ENCODE peak calls at places on chromosome 4, in eight cellular contexts. G, Z, O, I, N, J, B and M are unnamed samples.

GRCh38 chr4:48109413-48110263 is 24.4 kb downstream of the TXK start:
- DNase-seq in O (peak), Z (peak), J (peak), B (peak), G (peak), N (peak), I (peak), M (no peak)

GRCh38 chr4:73607375-73608026 is 12.7 kb downstream of the RASSF6 start:
- DNase-seq in B (no peak), N (no peak), G (peak), I (no peak), Z (peak), O (no peak), J (no peak), M (no peak)

GRCh38 chr4:114659386-114660008 is 60.9 kb downstream of the UGT8 start:
- DNase-seq in O (peak), I (peak), Z (peak), B (peak), J (peak), G (peak), N (peak), M (peak)

GRCh38 chr4:10965196-10965595 is 280.6 kb upstream of the CLNK start:
- DNase-seq in O (no peak), Z (no peak), J (no peak), I (no peak), B (peak), G (no peak), N (peak), M (no peak)

GRCh38 chr4:113256946-113257345 is 207.5 kb downstream of the ANK2 start:
- DNase-seq in O (peak), B (peak), G (peak), J (no peak), N (no peak), I (no peak), Z (no peak), M (no peak)

GRCh38 chr4:4492161-4492847 is 49.5 kb downstream of the STX18 start:
- DNase-seq in G (peak), B (peak), J (no peak), N (no peak), I (peak), O (peak), Z (no peak), M (peak)

GRCh38 chr4:72712997-72713396 is 144.0 kb upstream of the ADAMTS3 start:
- DNase-seq in I (no peak), O (no peak), J (no peak), Z (no peak), G (no peak), B (no peak), N (no peak), M (no peak)

GRCh38 chr4:54107951-54108740 is 8.2 kb downstream of the GSX2 start:
- DNase-seq in N (no peak), O (no peak), B (no peak), G (no peak), I (no peak), J (no peak), Z (no peak), M (no peak)

GRCh38 chr4:149914521-149915115 is 99.0 kb upstream of the IQCM start:
- DNase-seq in B (peak), I (peak), J (peak), N (peak), G (peak), O (peak), Z (peak), M (peak)

GRCh38 chr4:152590179-152591031 is 54.5 kb upstream of the FBXW7 start:
- DNase-seq in J (peak), N (peak), G (peak), B (peak), Z (no peak), I (no peak), O (peak), M (no peak)

GRCh38 chr4:134539729-134540231 is 338.2 kb upstream of the PABPC4L start:
- DNase-seq in G (no peak), Z (no peak), B (no peak), J (no peak), O (no peak), N (no peak), I (no peak), M (no peak)

GRCh38 chr4:152486414-152487389 is 49.2 kb downstream of the FBXW7 start:
- DNase-seq in I (no peak), N (no peak), O (no peak), Z (no peak), B (no peak), G (no peak), J (no peak), M (no peak)

GRCh38 chr4:88244821-88245579 is 39.4 kb downstream of the PPM1K start:
- DNase-seq in O (no peak), B (no peak), J (no peak), I (no peak), Z (peak), N (no peak), G (no peak), M (peak)

GRCh38 chr4:44652002-44652401 is 577 bp upstream of the YIPF7 start:
- DNase-seq in I (no peak), Z (no peak), G (no peak), N (no peak), B (no peak), J (no peak), O (no peak), M (no peak)

DNA sequence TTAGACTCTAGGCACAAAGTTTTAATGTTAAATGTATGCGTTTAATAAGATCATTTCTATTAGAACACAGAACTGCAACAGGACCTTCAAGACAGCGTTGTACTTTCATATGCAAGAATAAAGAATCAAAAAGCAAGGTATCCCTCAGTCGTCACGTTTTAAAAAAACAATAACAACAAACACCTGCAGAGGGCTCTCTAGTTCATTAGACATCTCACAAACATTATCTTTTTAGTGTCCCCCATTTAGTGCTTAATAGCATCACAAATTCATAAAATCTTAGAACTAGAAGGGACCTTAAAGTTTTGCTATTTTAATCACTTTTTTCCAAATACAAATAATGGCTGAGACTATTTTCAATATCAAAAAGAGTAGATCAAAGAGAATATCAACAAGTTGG is 236.6 kb downstream of the DCHS2 start:
- DNase-seq in G (no peak), O (no peak), B (no peak), N (no peak), J (peak), Z (peak), I (no peak), M (no peak)
- TF ChIP-seq CTCF in G (no peak), O (no peak), B (no peak), N (no peak), J (peak), Z (peak), I (no peak), M (no peak)

DNA sequence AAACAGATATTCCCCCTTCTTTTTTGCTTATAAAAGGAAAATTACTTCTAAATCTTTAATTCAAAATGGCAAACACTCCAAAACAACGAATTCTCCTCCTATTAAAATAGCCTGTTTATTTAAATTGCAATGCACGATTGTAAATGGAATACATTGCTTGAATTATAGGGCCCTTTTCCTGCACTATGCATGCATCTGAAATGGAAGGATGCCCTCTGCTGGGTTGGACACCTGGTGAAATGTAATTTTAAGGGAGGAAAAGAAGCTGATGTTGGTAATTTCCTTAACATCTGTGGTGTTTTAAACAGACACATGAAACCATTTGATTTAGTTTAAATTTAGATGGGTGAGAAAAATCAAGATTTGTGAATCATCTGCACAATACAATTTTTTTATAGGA is 72.8 kb downstream of the GRXCR1 start:
- DNase-seq in O (no peak), B (no peak), G (no peak), N (no peak), J (peak), I (no peak), Z (peak), M (peak)
- TF ChIP-seq CTCF in O (no peak), B (no peak), G (no peak), N (peak), J (peak), I (no peak), Z (peak), M (no peak)

GRCh38 chr4:143203577-143203976 is 18.9 kb downstream of the USP38 start:
- DNase-seq in J (no peak), I (no peak), B (no peak), O (no peak), Z (no peak), N (no peak), G (no peak), M (no peak)

GRCh38 chr4:143202824-143203223 is 18.1 kb downstream of the USP38 start:
- DNase-seq in G (no peak), J (peak), Z (no peak), B (no peak), N (no peak), I (no peak), O (peak), M (no peak)

GRCh38 chr4:143207555-143207954 is 22.8 kb downstream of the USP38 start:
- DNase-seq in N (no peak), Z (peak), O (peak), I (no peak), G (peak), J (peak), B (peak), M (no peak)
- TF ChIP-seq CTCF in N (no peak), Z (peak), O (peak), I (peak), G (peak), J (peak), B (peak), M (no peak)

DNA sequence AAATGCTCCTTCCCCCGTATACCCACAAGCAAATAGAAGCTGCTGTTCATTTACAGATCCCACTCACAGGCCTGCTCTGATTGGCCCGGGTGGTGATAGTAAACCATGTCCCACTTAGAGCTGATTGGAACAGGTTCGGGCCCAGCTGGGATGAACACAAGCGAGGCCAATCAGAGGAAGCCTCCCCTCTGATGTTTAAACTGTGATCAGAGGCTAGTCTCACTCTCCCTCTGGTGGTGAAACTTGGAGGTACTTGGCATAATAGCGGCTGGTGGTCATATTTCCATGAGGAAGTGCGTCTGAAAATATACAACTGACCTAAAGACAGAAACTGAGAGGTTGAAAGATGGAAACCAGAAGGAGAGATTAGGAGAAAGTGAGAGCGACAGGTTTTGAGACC is 51.5 kb upstream of the TRPC3 start:
- DNase-seq in Z (peak), I (peak), N (no peak), O (peak), B (no peak), J (peak), G (no peak), M (peak)
- TF ChIP-seq CTCF in Z (peak), I (peak), N (peak), O (peak), B (peak), J (no peak), G (peak), M (peak)

GRCh38 chr4:95183656-95184408 is 364.9 kb downstream of the UNC5C start:
- DNase-seq in O (no peak), I (no peak), J (no peak), G (no peak), B (no peak), Z (no peak), N (no peak), M (no peak)

GRCh38 chr4:95178938-95179337 is 369.8 kb downstream of the UNC5C start:
- DNase-seq in O (no peak), J (no peak), B (no peak), I (no peak), G (no peak), N (no peak), Z (no peak), M (no peak)

GRCh38 chr4:95180531-95181315 is 368.1 kb downstream of the UNC5C start:
- DNase-seq in J (no peak), N (no peak), Z (no peak), B (no peak), O (no peak), G (no peak), I (no peak), M (no peak)

DNA sequence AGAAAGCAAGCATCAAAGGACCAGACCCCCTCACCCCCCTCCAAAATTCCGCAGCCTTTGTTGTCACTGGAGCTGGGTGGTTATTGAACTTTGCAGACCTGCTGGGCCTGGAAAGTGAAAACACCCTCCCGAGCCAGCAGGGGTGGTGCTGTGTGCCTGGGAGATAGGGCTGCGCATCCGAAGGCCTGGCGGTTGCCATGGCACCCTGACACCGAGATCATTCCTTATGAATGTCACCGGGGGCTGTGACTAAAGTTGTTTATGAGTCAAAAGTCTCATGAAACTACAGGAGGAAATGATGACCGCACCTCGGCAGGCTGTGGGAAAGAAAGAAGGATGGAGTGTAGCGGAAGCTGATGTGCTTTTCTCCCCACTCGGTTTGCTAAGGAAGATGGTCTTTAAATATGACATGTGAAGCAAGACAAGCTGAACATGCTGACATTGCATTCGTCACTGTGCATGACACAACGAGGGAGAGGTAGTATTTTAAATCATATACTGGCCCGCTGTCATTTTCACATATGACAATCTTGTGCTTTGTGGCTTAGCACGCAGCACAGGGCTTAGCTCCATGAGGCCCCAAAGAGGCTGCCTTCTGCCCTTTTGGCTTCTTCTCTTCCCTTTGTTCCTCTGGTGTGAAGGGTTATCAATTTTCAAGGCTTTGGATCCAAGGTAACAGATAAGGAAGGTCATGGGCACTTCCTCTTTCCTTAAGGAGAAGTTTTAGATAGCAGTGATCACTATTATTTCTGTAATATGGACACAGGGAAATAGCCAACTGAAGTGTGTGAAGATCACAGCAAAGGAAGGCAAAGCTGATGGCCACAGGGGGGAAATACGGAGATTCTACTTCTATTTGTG is 367.1 kb downstream of the UNC5C start:
- DNase-seq in G (peak), B (peak), J (no peak), I (no peak), N (peak), O (no peak), Z (no peak), M (peak)
- TF ChIP-seq CTCF in G (no peak), B (no peak), J (no peak), I (no peak), N (peak), O (no peak), Z (no peak), M (no peak)

GRCh38 chr4:118683513-118683912 is 1.7 kb upstream of the METTL14 start:
- DNase-seq in O (peak), J (peak), Z (peak), B (no peak), N (no peak), I (no peak), G (no peak), M (no peak)

GRCh38 chr4:118682928-118683327 is 2.3 kb upstream of the METTL14 start:
- DNase-seq in B (peak), O (peak), J (peak), Z (peak), I (no peak), N (no peak), G (peak), M (no peak)

GRCh38 chr4:118680808-118681207 is 4.4 kb upstream of the METTL14 start:
- DNase-seq in O (no peak), B (no peak), Z (no peak), N (no peak), I (no peak), G (no peak), J (no peak), M (no peak)

DNA sequence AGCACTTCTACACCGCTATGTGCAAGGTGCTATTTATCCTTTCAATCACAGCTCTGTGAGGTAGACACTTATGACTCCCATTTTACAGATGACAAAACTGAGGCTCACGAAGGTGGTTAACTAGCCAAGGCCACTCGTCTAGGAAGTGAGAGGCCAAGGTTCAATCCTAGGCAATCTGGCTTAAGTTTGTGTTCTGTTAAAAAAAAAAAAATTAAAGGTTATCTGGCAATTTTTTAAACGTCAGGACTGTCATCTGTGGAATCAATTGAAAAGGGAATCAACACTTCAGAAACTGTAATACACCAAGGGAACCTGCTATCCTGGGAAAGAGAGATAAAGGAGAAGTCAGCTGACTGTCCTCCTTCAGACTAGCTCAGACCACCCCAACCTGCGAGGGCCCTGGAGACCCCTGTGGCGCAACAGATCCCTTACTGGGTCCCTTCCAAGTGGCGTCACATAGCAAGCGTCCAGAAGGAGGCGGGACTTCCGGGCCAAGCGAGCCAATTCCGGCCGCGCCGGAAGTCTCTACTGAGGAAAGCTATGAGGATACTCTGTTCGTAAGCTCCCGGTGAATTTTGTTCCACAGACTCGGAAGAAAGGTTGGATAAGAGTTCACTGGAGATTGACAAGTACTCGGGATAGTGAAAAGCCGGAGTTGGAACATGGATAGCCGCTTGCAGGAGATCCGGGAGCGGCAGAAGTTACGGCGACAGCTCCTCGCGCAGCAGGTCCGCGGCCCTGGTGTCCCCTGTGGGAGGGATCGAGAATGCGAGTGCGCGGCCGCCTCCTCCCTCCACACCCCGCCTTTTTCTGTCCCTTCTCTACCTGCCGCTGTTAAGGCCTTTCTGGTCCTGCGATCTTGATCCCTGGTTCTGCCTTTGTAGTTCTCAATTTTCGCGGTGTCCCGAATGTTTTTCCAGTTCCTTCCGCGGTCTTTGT is at the start of gene METTL14:
- DNase-seq in J (peak), O (peak), B (peak), Z (peak), N (peak), I (peak), G (peak), M (peak)
- TF ChIP-seq CTCF in J (peak), O (peak), B (peak), Z (peak), N (no peak), I (no peak), G (peak), M (no peak)

GRCh38 chr4:90670183-90670582 is 543.0 kb downstream of the CCSER1 start:
- DNase-seq in O (no peak), N (no peak), Z (no peak), J (no peak), I (no peak), B (no peak), G (no peak), M (no peak)
- TF ChIP-seq CTCF in O (no peak), N (no peak), Z (no peak), J (no peak), I (no peak), B (no peak), G (no peak), M (no peak)

GRCh38 chr4:8108991-8109390 is 49.6 kb downstream of the ABLIM2 start:
- DNase-seq in J (no peak), G (no peak), I (no peak), N (no peak), Z (no peak), B (no peak), O (no peak), M (no peak)

GRCh38 chr4:8108261-8108660 is 50.4 kb downstream of the ABLIM2 start:
- DNase-seq in Z (no peak), O (no peak), G (no peak), N (no peak), J (no peak), I (no peak), B (no peak), M (no peak)

GRCh38 chr4:8112036-8112576 is 46.5 kb downstream of the ABLIM2 start:
- DNase-seq in B (no peak), O (no peak), N (no peak), I (no peak), G (no peak), J (no peak), Z (no peak), M (no peak)

GRCh38 chr4:8109406-8110065 is 49.1 kb downstream of the ABLIM2 start:
- DNase-seq in B (no peak), I (no peak), J (no peak), N (no peak), Z (no peak), O (no peak), G (no peak), M (no peak)

GRCh38 chr4:8110071-8110986 is 48.3 kb downstream of the ABLIM2 start:
- DNase-seq in I (no peak), B (peak), G (no peak), O (no peak), J (peak), Z (peak), N (no peak), M (peak)
- TF ChIP-seq CTCF in I (no peak), B (no peak), G (no peak), O (peak), J (no peak), Z (peak), N (peak), M (peak)

DNA sequence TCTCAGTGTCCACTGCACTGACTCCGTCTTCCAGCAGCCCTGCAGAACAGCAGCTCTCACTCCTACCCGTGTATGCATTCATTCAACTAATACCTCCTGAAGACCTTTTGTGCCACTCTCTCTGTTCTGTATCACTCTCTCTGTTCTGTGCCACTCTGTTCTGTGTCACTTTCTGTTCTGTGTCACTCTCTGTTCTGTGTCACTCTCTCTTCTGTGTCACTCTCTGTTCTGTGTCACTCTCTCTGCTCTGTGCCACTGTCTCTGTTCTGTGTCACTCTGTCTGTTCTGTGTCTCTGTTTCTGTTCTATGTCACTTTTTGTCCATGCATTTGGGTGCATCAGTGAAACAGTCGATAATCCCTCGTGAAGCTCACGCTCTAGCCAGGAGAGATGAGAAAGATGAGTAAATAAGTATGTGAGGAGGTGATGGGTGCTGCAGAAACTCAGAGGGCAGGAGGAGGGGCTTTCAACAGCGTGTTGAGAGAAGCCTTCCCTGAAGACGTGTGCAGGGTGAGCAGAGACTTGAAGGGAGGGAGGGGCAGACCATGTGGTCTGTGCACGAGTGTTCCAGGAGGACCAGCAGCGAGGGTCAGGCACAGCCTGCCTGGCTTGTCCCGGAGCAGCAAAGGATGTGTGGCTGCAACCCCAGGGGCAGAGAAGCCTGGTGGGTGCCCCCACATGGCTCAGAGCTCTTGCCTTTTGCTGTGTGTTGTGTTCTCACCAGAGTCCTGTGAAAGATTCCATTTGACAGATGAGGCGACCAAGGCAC is 8.9 kb downstream of the PIGG start:
- DNase-seq in G (no peak), O (no peak), I (no peak), Z (no peak), J (no peak), B (no peak), N (no peak), M (no peak)
- TF ChIP-seq CTCF in G (no peak), O (no peak), I (no peak), Z (no peak), J (no peak), B (no peak), N (no peak), M (no peak)